ENCODE peak calls at places on chromosomes 13 and 19, in nine cellular contexts. G is stimulated activated CD4-positive, alpha-beta T cell treated with anti-CD3 and anti-CD28 coated beads, Interleukin-12 subunit alpha, Interleukin-12 subunit beta, amount 100 ng/mL, for 4 hours; J is bronchial epithelial cell; L is NCI-H774; T is HEK293T; D is pancreas; Z is stomach; X is stimulated activated naive B cell treated with anti-CD40 and anti-IgM and Interleukin-4, amounts not matched to agents 10 μg/mL and 1 μg/mL and 100 μg/mL, for 72 hours; E is GM12865. B is an unnamed sample.

GRCh38 chr13:80030491-80030890 is 310.4 kb downstream of the SPRY2 start:
- DNase-seq in G (no peak), J (peak), L (no peak), T (no peak), D (no peak), Z (no peak), X (no peak), E (peak), B (peak)

GRCh38 chr13:62482351-62482750 is 1066.7 kb upstream of the PCDH20 start:
- DNase-seq in G (no peak), J (peak), L (peak), T (no peak), D (no peak), Z (no peak), X (no peak), E (no peak), B (no peak)

GRCh38 chr19:49988433-49988832 is 27.5 kb upstream of the SIGLEC11 start:
- DNase-seq in G (no peak), J (peak), L (no peak), T (no peak), D (peak), Z (no peak), X (no peak), E (no peak), B (no peak)

GRCh38 chr13:25170554-25171107 is 1.5 kb downstream of the AMER2 start:
- DNase-seq in G (no peak), J (no peak), L (no peak), T (peak), D (peak), Z (no peak), X (no peak), E (no peak), B (no peak)

GRCh38 chr19:48695743-48696352 is at the start of gene FUT2:
- DNase-seq in G (no peak), J (no peak), L (peak), T (no peak), D (peak), Z (peak), X (no peak), E (no peak), B (no peak)

GRCh38 chr13:61466280-61466679 is 50.6 kb upstream of the PCDH20 start:
- DNase-seq in G (no peak), J (peak), L (no peak), T (no peak), D (no peak), Z (no peak), X (no peak), E (no peak), B (peak)

GRCh38 chr13:27403252-27403678 is 21.2 kb upstream of the GTF3A start:
- DNase-seq in G (no peak), J (peak), L (no peak), T (no peak), D (no peak), Z (no peak), X (no peak), E (no peak), B (no peak)

GRCh38 chr19:9161427-9161826 is 17.4 kb upstream of the OR7D2 start:
- DNase-seq in G (no peak), J (no peak), L (no peak), T (no peak), D (no peak), Z (no peak), X (no peak), E (no peak), B (no peak)

GRCh38 chr13:98133949-98134348 is 8.9 kb upstream of the FARP1 start:
- DNase-seq in G (no peak), J (no peak), L (no peak), T (no peak), D (no peak), Z (no peak), X (peak), E (peak), B (peak)

GRCh38 chr13:112782433-112783010 is 92.7 kb downstream of the ATP11A start:
- DNase-seq in G (no peak), J (no peak), L (no peak), T (no peak), D (no peak), Z (peak), X (no peak), E (no peak), B (no peak)

GRCh38 chr19:5192568-5192967 is 148.0 kb downstream of the PTPRS start:
- DNase-seq in G (no peak), J (no peak), L (no peak), T (no peak), D (no peak), Z (no peak), X (no peak), E (no peak), B (no peak)

GRCh38 chr13:19153782-19154450 is 27.7 kb downstream of the TUBA3C start:
- DNase-seq in G (no peak), J (no peak), L (no peak), T (peak), D (no peak), Z (no peak), X (no peak), E (peak), B (peak)

GRCh38 chr13:65090191-65090590 is 2139.9 kb downstream of the PCDH9 start:
- DNase-seq in G (no peak), J (no peak), L (no peak), T (no peak), D (no peak), Z (no peak), X (no peak), E (no peak), B (no peak)

GRCh38 chr19:16042533-16043085 is 33.7 kb upstream of the TPM4 start:
- DNase-seq in G (no peak), J (no peak), L (no peak), T (no peak), D (no peak), Z (no peak), X (no peak), E (no peak), B (no peak)

GRCh38 chr19:14768001-14768400 is 10.4 kb downstream of the ADGRE2 start:
- DNase-seq in G (no peak), J (no peak), L (no peak), T (no peak), D (no peak), Z (no peak), X (no peak), E (no peak), B (no peak)

GRCh38 chr13:78602561-78603239 is 652 bp downstream of the POU4F1 start:
- DNase-seq in G (peak), J (no peak), L (no peak), T (peak), D (peak), Z (no peak), X (no peak), E (peak), B (no peak)

GRCh38 chr13:19681517-19681916 is 48.1 kb downstream of the MPHOSPH8 start:
- DNase-seq in G (no peak), J (no peak), L (no peak), T (no peak), D (no peak), Z (no peak), X (no peak), E (no peak), B (no peak)

GRCh38 chr13:72726721-72727416 is 560 bp downstream of the MZT1 start:
- DNase-seq in G (peak), J (no peak), L (peak), T (peak), D (peak), Z (peak), X (no peak), E (peak), B (peak)

GRCh38 chr19:40813182-40813581 is 14.2 kb downstream of the EGLN2 start:
- DNase-seq in G (no peak), J (no peak), L (no peak), T (no peak), D (no peak), Z (no peak), X (no peak), E (no peak), B (no peak)

B was measured in NAMALWA.